ENCODE peak calls at places on chromosomes 11 and 22, in nine cellular contexts. One of them, this sample, is unnamed. For H3K9me3, the result is how much of the 10 kb centered on the place peaks cover.

GRCh38 chr11:80285076-80285790 is 844.4 kb upstream of the TENM4 start:
- DNase-seq in naive thymus-derived CD4-positive, alpha-beta T cell: no peak
- DNase-seq in PC-3: peak
- DNase-seq in PC-9: no peak
- DNase-seq in aorta: no peak
- DNase-seq in lung: no peak
- DNase-seq in A549: no peak
- DNase-seq in heart left ventricle: no peak
- DNase-seq in mammary epithelial cell: no peak
- DNase-seq in this sample: no peak

GRCh38 chr22:43342347-43343261 is 568 bp downstream of the SCUBE1 start:
- DNase-seq in naive thymus-derived CD4-positive, alpha-beta T cell: no peak
- DNase-seq in PC-3: no peak
- DNase-seq in PC-9: no peak
- DNase-seq in aorta: no peak
- DNase-seq in lung: no peak
- DNase-seq in A549: no peak
- DNase-seq in heart left ventricle: no peak
- DNase-seq in mammary epithelial cell: no peak
- DNase-seq in this sample: no peak

GRCh38 chr11:70512716-70513115 is 114.4 kb downstream of the CTTN start:
- DNase-seq in naive thymus-derived CD4-positive, alpha-beta T cell: no peak
- DNase-seq in PC-3: no peak
- DNase-seq in PC-9: no peak
- DNase-seq in aorta: no peak
- DNase-seq in lung: no peak
- DNase-seq in A549: no peak
- DNase-seq in heart left ventricle: no peak
- DNase-seq in mammary epithelial cell: no peak
- DNase-seq in this sample: no peak

GRCh38 chr22:35480627-35481565 is 59.7 kb upstream of the RASD2 start:
- DNase-seq in naive thymus-derived CD4-positive, alpha-beta T cell: no peak
- DNase-seq in PC-3: peak
- DNase-seq in PC-9: peak
- DNase-seq in aorta: no peak
- DNase-seq in lung: no peak
- DNase-seq in A549: no peak
- DNase-seq in heart left ventricle: no peak
- DNase-seq in mammary epithelial cell: no peak
- DNase-seq in this sample: no peak

GRCh38 chr11:57097149-57097548 is 84.6 kb upstream of the LRRC55 start:
- DNase-seq in naive thymus-derived CD4-positive, alpha-beta T cell: no peak
- DNase-seq in PC-3: no peak
- DNase-seq in PC-9: no peak
- DNase-seq in aorta: no peak
- DNase-seq in lung: no peak
- DNase-seq in A549: no peak
- DNase-seq in heart left ventricle: no peak
- DNase-seq in mammary epithelial cell: no peak
- DNase-seq in this sample: no peak

GRCh38 chr11:22115470-22116037 is 77.3 kb upstream of the ANO5 start:
- DNase-seq in naive thymus-derived CD4-positive, alpha-beta T cell: no peak
- DNase-seq in PC-3: no peak
- DNase-seq in PC-9: no peak
- DNase-seq in aorta: no peak
- DNase-seq in lung: no peak
- DNase-seq in A549: no peak
- DNase-seq in heart left ventricle: peak
- DNase-seq in mammary epithelial cell: no peak
- DNase-seq in this sample: no peak

GRCh38 chr22:11066458-11067285 is 4461.3 kb upstream of the OR11H1 start:
- DNase-seq in naive thymus-derived CD4-positive, alpha-beta T cell: no peak
- DNase-seq in PC-3: no peak
- DNase-seq in PC-9: no peak
- DNase-seq in aorta: no peak
- DNase-seq in lung: peak
- DNase-seq in A549: no peak
- DNase-seq in heart left ventricle: no peak
- DNase-seq in mammary epithelial cell: no peak
- DNase-seq in this sample: no peak

GRCh38 chr22:21067075-21067900 is 21.5 kb downstream of the LRRC74B start:
- DNase-seq in naive thymus-derived CD4-positive, alpha-beta T cell: no peak
- DNase-seq in PC-3: no peak
- DNase-seq in PC-9: no peak
- DNase-seq in aorta: no peak
- DNase-seq in lung: no peak
- DNase-seq in A549: no peak
- DNase-seq in heart left ventricle: no peak
- DNase-seq in mammary epithelial cell: no peak
- DNase-seq in this sample: no peak

GRCh38 chr11:58774164-58774593 is 42.4 kb upstream of the GLYAT start:
- DNase-seq in naive thymus-derived CD4-positive, alpha-beta T cell: no peak
- DNase-seq in PC-3: no peak
- DNase-seq in PC-9: no peak
- DNase-seq in aorta: no peak
- DNase-seq in lung: no peak
- DNase-seq in A549: no peak
- DNase-seq in heart left ventricle: no peak
- DNase-seq in mammary epithelial cell: no peak
- DNase-seq in this sample: no peak
- H3K9me3 ChIP-seq in naive thymus-derived CD4-positive, alpha-beta T cell: under half
- H3K9me3 ChIP-seq in PC-3: under half
- H3K9me3 ChIP-seq in PC-9: under half
- H3K9me3 ChIP-seq in aorta: under half
- H3K9me3 ChIP-seq in lung: under half
- H3K9me3 ChIP-seq in A549: under half
- H3K9me3 ChIP-seq in heart left ventricle: under half
- H3K9me3 ChIP-seq in mammary epithelial cell: under half
- H3K9me3 ChIP-seq in this sample: under half

DNA sequence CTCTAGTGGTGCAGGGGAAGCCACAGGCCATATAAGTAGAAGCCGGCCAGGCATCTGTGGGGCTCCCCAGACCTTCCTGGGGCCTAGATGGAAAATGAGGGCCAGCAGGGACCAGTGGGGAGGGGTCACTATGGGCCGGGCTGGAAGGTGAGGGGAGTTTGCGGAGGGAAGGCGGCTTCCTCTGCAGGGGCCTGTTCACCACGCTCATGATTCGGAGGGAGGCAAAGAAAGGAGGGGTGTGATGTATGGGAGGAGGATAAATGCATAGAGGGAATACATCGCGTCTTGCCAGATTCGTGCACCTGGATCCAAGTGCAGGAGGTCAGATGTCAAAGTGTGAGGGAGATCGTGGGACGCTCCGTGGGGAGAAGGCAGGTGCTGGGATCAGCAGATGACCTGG is 6.9 kb downstream of the SLC16A8 start:
- DNase-seq in naive thymus-derived CD4-positive, alpha-beta T cell: no peak
- DNase-seq in PC-3: no peak
- DNase-seq in PC-9: no peak
- DNase-seq in aorta: no peak
- DNase-seq in lung: no peak
- DNase-seq in A549: no peak
- DNase-seq in heart left ventricle: no peak
- DNase-seq in mammary epithelial cell: no peak
- DNase-seq in this sample: no peak
- H3K9me3 ChIP-seq in naive thymus-derived CD4-positive, alpha-beta T cell: under half
- H3K9me3 ChIP-seq in PC-3: under half
- H3K9me3 ChIP-seq in PC-9: under half
- H3K9me3 ChIP-seq in aorta: under half
- H3K9me3 ChIP-seq in lung: under half
- H3K9me3 ChIP-seq in A549: under half
- H3K9me3 ChIP-seq in heart left ventricle: under half
- H3K9me3 ChIP-seq in mammary epithelial cell: under half
- H3K9me3 ChIP-seq in this sample: under half

GRCh38 chr11:27139742-27140141 is 99.1 kb downstream of the BBOX1 start:
- DNase-seq in naive thymus-derived CD4-positive, alpha-beta T cell: no peak
- DNase-seq in PC-3: no peak
- DNase-seq in PC-9: no peak
- DNase-seq in aorta: no peak
- DNase-seq in lung: no peak
- DNase-seq in A549: no peak
- DNase-seq in heart left ventricle: no peak
- DNase-seq in mammary epithelial cell: no peak
- DNase-seq in this sample: no peak
- H3K9me3 ChIP-seq in naive thymus-derived CD4-positive, alpha-beta T cell: under half
- H3K9me3 ChIP-seq in PC-3: under half
- H3K9me3 ChIP-seq in PC-9: under half
- H3K9me3 ChIP-seq in aorta: under half
- H3K9me3 ChIP-seq in lung: under half
- H3K9me3 ChIP-seq in A549: under half
- H3K9me3 ChIP-seq in heart left ventricle: under half
- H3K9me3 ChIP-seq in mammary epithelial cell: under half
- H3K9me3 ChIP-seq in this sample: under half

GRCh38 chr11:2661173-2662023 is 38.4 kb downstream of the KCNQ1OT1 start:
- DNase-seq in naive thymus-derived CD4-positive, alpha-beta T cell: no peak
- DNase-seq in PC-3: no peak
- DNase-seq in PC-9: no peak
- DNase-seq in aorta: no peak
- DNase-seq in lung: no peak
- DNase-seq in A549: no peak
- DNase-seq in heart left ventricle: no peak
- DNase-seq in mammary epithelial cell: no peak
- DNase-seq in this sample: no peak

GRCh38 chr11:2657697-2658284 is 42.0 kb downstream of the KCNQ1OT1 start:
- DNase-seq in naive thymus-derived CD4-positive, alpha-beta T cell: no peak
- DNase-seq in PC-3: no peak
- DNase-seq in PC-9: no peak
- DNase-seq in aorta: no peak
- DNase-seq in lung: no peak
- DNase-seq in A549: no peak
- DNase-seq in heart left ventricle: no peak
- DNase-seq in mammary epithelial cell: no peak
- DNase-seq in this sample: no peak

GRCh38 chr11:2662024-2662312 is 37.8 kb downstream of the KCNQ1OT1 start:
- DNase-seq in naive thymus-derived CD4-positive, alpha-beta T cell: no peak
- DNase-seq in PC-3: no peak
- DNase-seq in PC-9: no peak
- DNase-seq in aorta: no peak
- DNase-seq in lung: no peak
- DNase-seq in A549: no peak
- DNase-seq in heart left ventricle: no peak
- DNase-seq in mammary epithelial cell: no peak
- DNase-seq in this sample: no peak

GRCh38 chr11:2662430-2663299 is 37.1 kb downstream of the KCNQ1OT1 start:
- DNase-seq in naive thymus-derived CD4-positive, alpha-beta T cell: no peak
- DNase-seq in PC-3: no peak
- DNase-seq in PC-9: no peak
- DNase-seq in aorta: no peak
- DNase-seq in lung: no peak
- DNase-seq in A549: no peak
- DNase-seq in heart left ventricle: no peak
- DNase-seq in mammary epithelial cell: no peak
- DNase-seq in this sample: no peak

DNA sequence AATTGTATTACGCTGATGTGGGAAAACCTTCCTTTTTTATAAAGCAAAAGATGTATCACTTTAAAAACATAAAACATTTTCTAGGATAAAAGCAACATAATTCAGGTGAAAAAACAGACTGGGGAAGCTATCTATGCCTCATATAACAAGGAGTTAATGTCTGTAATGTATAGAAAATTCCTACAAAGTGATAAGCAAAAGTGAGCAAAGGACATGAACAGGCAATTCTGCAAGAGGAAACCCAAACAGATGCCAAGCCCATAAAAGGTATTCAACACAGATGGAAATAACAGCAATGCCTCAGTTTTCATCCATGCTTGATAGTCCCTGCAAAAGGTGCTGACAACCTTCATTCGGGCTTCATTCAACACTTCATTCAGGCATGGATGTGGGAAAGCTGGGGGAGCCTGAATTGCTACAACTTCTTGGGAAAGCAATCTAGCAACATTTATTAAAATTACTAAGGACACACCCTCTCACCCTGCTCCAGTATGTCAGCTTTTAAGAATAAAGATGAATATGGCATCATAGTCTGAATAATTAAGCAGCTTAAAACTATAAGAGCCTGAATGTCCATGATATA is 39.3 kb downstream of the KCNQ1OT1 start:
- DNase-seq in naive thymus-derived CD4-positive, alpha-beta T cell: no peak
- DNase-seq in PC-3: no peak
- DNase-seq in PC-9: no peak
- DNase-seq in aorta: no peak
- DNase-seq in lung: no peak
- DNase-seq in A549: no peak
- DNase-seq in heart left ventricle: no peak
- DNase-seq in mammary epithelial cell: no peak
- DNase-seq in this sample: no peak
- H3K9me3 ChIP-seq in naive thymus-derived CD4-positive, alpha-beta T cell: under half
- H3K9me3 ChIP-seq in PC-3: under half
- H3K9me3 ChIP-seq in PC-9: under half
- H3K9me3 ChIP-seq in aorta: under half
- H3K9me3 ChIP-seq in lung: under half
- H3K9me3 ChIP-seq in A549: half or more
- H3K9me3 ChIP-seq in heart left ventricle: under half
- H3K9me3 ChIP-seq in mammary epithelial cell: under half
- H3K9me3 ChIP-seq in this sample: under half

GRCh38 chr11:74871037-74871436 is 77.9 kb downstream of the XRRA1 start:
- DNase-seq in naive thymus-derived CD4-positive, alpha-beta T cell: no peak
- DNase-seq in PC-3: no peak
- DNase-seq in PC-9: no peak
- DNase-seq in aorta: no peak
- DNase-seq in lung: no peak
- DNase-seq in A549: no peak
- DNase-seq in heart left ventricle: no peak
- DNase-seq in mammary epithelial cell: no peak
- DNase-seq in this sample: no peak
- H3K9me3 ChIP-seq in naive thymus-derived CD4-positive, alpha-beta T cell: half or more
- H3K9me3 ChIP-seq in PC-3: under half
- H3K9me3 ChIP-seq in PC-9: under half
- H3K9me3 ChIP-seq in aorta: under half
- H3K9me3 ChIP-seq in lung: under half
- H3K9me3 ChIP-seq in A549: under half
- H3K9me3 ChIP-seq in heart left ventricle: half or more
- H3K9me3 ChIP-seq in mammary epithelial cell: under half
- H3K9me3 ChIP-seq in this sample: under half

DNA sequence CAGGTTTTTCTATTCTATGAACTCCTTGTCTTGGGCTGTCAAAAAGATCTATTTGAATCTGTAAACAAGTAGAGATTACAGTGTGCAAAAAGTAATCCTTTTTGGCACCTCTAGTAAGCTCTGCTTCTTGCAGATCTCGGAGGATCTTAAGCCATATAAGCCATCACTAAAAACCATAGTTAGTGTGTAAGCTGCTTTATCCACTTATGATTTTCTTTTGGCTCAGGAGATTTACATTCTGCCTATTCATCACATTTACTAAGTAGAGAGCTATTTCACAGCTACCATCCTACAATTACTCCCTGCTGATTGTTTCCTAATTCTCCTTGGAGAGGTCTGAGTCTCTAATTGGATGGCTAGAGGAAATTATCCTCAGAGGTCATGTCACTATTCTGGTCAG is 385.7 kb downstream of the AASDHPPT start:
- DNase-seq in naive thymus-derived CD4-positive, alpha-beta T cell: no peak
- DNase-seq in PC-3: no peak
- DNase-seq in PC-9: no peak
- DNase-seq in aorta: no peak
- DNase-seq in lung: no peak
- DNase-seq in A549: no peak
- DNase-seq in heart left ventricle: no peak
- DNase-seq in mammary epithelial cell: no peak
- DNase-seq in this sample: no peak
- H3K9me3 ChIP-seq in naive thymus-derived CD4-positive, alpha-beta T cell: under half
- H3K9me3 ChIP-seq in PC-3: under half
- H3K9me3 ChIP-seq in PC-9: under half
- H3K9me3 ChIP-seq in aorta: under half
- H3K9me3 ChIP-seq in lung: under half
- H3K9me3 ChIP-seq in A549: under half
- H3K9me3 ChIP-seq in heart left ventricle: under half
- H3K9me3 ChIP-seq in mammary epithelial cell: under half
- H3K9me3 ChIP-seq in this sample: under half